ENCODE peak calls at places on chromosomes 13 and 19, in six cellular contexts. Z, C, B, T, Y and L are unnamed samples.

GRCh38 chr13:32427852-32428580 is at the start of gene N4BP2L1:
- DNase-seq in Z (peak; percentile 90), B (peak; percentile 63), T (no peak), C (peak; percentile 88), Y (peak; percentile 74), L (peak; percentile 80)

GRCh38 chr13:38685974-38686571 is 804 bp upstream of the FREM2 start:
- DNase-seq in C (no peak), Y (no peak), T (peak; percentile 56), B (no peak), Z (no peak), L (no peak)

GRCh38 chr13:90623318-90624011 is 724.0 kb upstream of the MIR17HG start:
- DNase-seq in C (no peak), Y (no peak), T (no peak), Z (no peak), B (no peak), L (no peak)

GRCh38 chr13:112176746-112177119 is 109.8 kb downstream of the SOX1 start:
- DNase-seq in Y (no peak), B (no peak), T (no peak), Z (no peak), C (no peak), L (no peak)

GRCh38 chr13:49958321-49958720 is 22.2 kb upstream of the SPRYD7 start:
- DNase-seq in T (no peak), Z (no peak), Y (no peak), C (no peak), B (no peak), L (no peak)

GRCh38 chr19:38569368-38569983 is 48.3 kb downstream of the MAP4K1 start:
- DNase-seq in C (no peak), B (no peak), T (no peak), Y (no peak), Z (no peak), L (no peak)

GRCh38 chr19:18745012-18745735 is 45.9 kb downstream of the COMP start:
- DNase-seq in T (no peak), B (no peak), Y (no peak), C (no peak), Z (no peak), L (no peak)

GRCh38 chr19:11480927-11481776 is at the start of gene ELAVL3:
- DNase-seq in Z (no peak), B (no peak), C (no peak), Y (no peak), T (no peak), L (no peak)

GRCh38 chr19:2150794-2151338 is 500 bp downstream of the AP3D1 start:
- DNase-seq in T (no peak), C (peak; percentile 26), Z (no peak), B (no peak), Y (peak; percentile 38), L (peak; percentile 27)

GRCh38 chr19:39444598-39445257 is 654 bp upstream of the SUPT5H start:
- DNase-seq in Y (no peak), T (no peak), B (no peak), C (no peak), Z (no peak), L (no peak)

GRCh38 chr19:39469036-39469435 is 11.6 kb upstream of the TIMM50 start:
- DNase-seq in T (no peak), Y (no peak), B (no peak), C (no peak), Z (no peak), L (no peak)

GRCh38 chr19:11116507-11116906 is 27.2 kb downstream of the LDLR start:
- DNase-seq in T (no peak), Z (no peak), B (no peak), C (no peak), Y (no peak), L (no peak)

GRCh38 chr13:71396149-71396548 is 470.9 kb downstream of the DACH1 start:
- DNase-seq in T (no peak), Z (no peak), Y (no peak), B (no peak), C (no peak), L (no peak)

GRCh38 chr13:100633461-100633860 is 41.1 kb downstream of the TMTC4 start:
- DNase-seq in Z (no peak), Y (no peak), B (no peak), C (no peak), T (no peak), L (no peak)

GRCh38 chr13:111460548-111461444 is 140.4 kb downstream of the TEX29 start:
- DNase-seq in T (no peak), C (no peak), B (no peak), Z (peak; percentile 26), Y (no peak), L (no peak)

GRCh38 chr13:79451500-79451962 is 29.4 kb upstream of the NDFIP2 start:
- DNase-seq in C (peak; percentile 21), Y (no peak), T (no peak), Z (peak; percentile 92), B (no peak), L (peak; percentile 90)

GRCh38 chr19:18809149-18809978 is 18.3 kb upstream of the COMP start:
- DNase-seq in Y (peak; percentile 65), B (peak; percentile 77), C (no peak), T (no peak), Z (no peak), L (no peak)

GRCh38 chr19:32104465-32105235 is 240.8 kb upstream of the ZNF507 start:
- DNase-seq in B (no peak), C (no peak), Y (no peak), T (no peak), Z (no peak), L (no peak)

GRCh38 chr19:35843676-35844481 is 8.4 kb downstream of the NPHS1 start:
- DNase-seq in C (no peak), T (no peak), Z (no peak), Y (no peak), B (no peak), L (no peak)

GRCh38 chr19:29850482-29850881 is 38.7 kb downstream of the CCNE1 start:
- DNase-seq in C (no peak), B (no peak), Z (no peak), Y (no peak), T (no peak), L (no peak)

GRCh38 chr13:72620874-72621273 is 106.6 kb downstream of the MZT1 start:
- DNase-seq in Z (no peak), T (no peak), B (no peak), Y (no peak), C (no peak), L (no peak)

GRCh38 chr19:3056454-3057016 is 5.8 kb downstream of the TLE5 start:
- DNase-seq in Y (no peak), B (no peak), Z (no peak), T (no peak), C (no peak), L (no peak)

GRCh38 chr13:50916701-50917184 is 7.2 kb downstream of the RNASEH2B start:
- DNase-seq in B (peak; percentile 11), C (peak; percentile 53), Y (no peak), T (no peak), Z (peak; percentile 67), L (no peak)

GRCh38 chr13:43883636-43884035 is 3.9 kb downstream of the LACC1 start:
- DNase-seq in Z (no peak), Y (no peak), C (no peak), T (no peak), B (no peak), L (no peak)

GRCh38 chr19:17605761-17606745 is 50.6 kb downstream of the COLGALT1 start:
- DNase-seq in Y (peak; percentile 76), Z (peak; percentile 10), C (peak; percentile 82), T (peak; percentile 93), B (peak; percentile 12), L (peak; percentile 80)

GRCh38 chr13:26785845-26786630 is 25.5 kb upstream of the GPR12 start:
- DNase-seq in Z (peak; percentile 80), B (no peak), Y (peak; percentile 46), T (no peak), C (peak; percentile 75), L (peak; percentile 34)

GRCh38 chr13:39451860-39452301 is 151.1 kb downstream of the LHFPL6 start:
- DNase-seq in Y (no peak), C (no peak), T (no peak), B (peak; percentile 38), Z (no peak), L (no peak)

GRCh38 chr13:24108615-24108965 is 51.9 kb upstream of the SPATA13 start:
- DNase-seq in B (no peak), T (no peak), Z (no peak), Y (no peak), C (no peak), L (no peak)

GRCh38 chr19:58261600-58261967 is 17.2 kb upstream of the ZNF8 start:
- DNase-seq in Y (no peak), B (no peak), T (no peak), C (no peak), Z (no peak), L (no peak)
- H3K9me3 ChIP-seq in Y (peaks cover 84% of the 10 kb centered on the region), B (peaks cover 84% of the 10 kb centered on the region), T (peaks cover 100% of the 10 kb centered on the region), C (peaks cover 4% of the 10 kb centered on the region), Z (peaks cover 94% of the 10 kb centered on the region), L (peaks cover 69% of the 10 kb centered on the region)

DNA sequence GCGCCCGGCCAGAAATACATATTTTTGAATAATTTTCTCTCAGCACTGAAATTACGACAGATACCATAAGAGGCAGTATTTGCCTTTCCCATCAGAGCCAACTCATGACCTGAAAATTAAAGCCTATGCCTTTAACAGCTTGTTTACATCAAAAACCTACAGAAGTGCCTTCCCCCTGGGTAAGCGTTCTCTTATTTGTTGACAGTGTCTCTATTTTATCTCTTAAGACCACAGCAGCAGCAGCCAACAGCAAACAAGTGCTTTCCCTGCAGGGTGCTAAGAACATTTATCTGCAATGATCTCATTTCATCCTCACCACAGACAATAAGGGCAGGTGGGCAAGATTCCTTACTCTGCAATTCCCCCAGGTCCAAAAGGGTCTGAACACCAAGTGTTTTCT is 6.0 kb downstream of the AKAP8L start:
- DNase-seq in B (no peak), T (no peak), Y (no peak), Z (no peak), C (no peak), L (no peak)
- H3K4me3 ChIP-seq in B (no peak overlapping the region), T (no peak overlapping the region), Y (no peak overlapping the region), Z (no peak overlapping the region), C (no peak overlapping the region), L (no peak overlapping the region)

DNA sequence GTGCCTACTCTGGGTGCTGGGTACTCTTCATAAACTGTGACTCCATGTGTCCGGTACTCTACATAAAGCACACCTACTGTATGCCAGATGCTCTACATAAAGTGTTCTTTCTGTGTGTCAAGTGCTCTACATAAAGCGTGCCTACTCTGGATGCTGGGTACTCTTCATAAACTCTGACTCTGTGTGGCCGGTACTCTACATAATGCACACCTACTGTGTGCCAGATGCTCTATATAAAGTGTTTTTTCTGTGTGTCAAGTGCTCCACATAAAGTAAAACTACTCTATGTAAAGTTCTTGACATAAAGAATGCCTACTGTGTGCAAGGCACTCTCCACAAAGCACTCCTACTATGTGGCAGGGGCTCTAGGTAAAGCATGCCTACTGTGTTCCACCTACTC is 1.8 kb upstream of the CYP4F11 start:
- DNase-seq in Z (no peak), C (no peak), Y (no peak), B (no peak), T (no peak), L (no peak)
- H3K9me3 ChIP-seq in Z (no peaks in the 10 kb centered on the region), C (no peaks in the 10 kb centered on the region), Y (peaks cover 12% of the 10 kb centered on the region), B (no peaks in the 10 kb centered on the region), T (peaks cover 3% of the 10 kb centered on the region), L (no peaks in the 10 kb centered on the region)

DNA sequence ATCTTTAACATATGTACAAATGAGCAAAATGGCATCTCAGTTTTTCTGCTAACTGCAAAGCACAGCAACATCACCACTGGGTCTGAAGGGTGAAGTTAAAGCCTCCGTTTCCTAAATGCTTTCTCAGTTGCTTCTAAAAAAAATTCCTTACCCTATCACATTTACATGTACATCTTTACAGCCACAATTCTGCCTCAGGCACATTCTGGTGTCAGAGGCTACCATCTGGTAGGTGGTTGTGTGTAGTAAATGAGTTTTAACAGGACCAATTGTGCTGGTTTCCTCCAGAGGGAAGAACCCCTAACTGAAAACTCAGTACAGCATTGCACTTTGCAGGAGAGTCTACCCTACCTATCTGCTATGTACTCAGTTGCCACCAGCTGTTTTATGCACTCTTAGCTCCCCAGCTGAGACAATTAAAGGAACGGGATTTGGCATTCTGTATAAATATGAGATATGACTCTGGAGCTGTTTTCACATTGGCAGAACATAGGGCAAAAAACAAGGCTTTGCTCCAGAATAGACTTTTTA is 1576.5 kb downstream of the PCDH9 start:
- DNase-seq in C (no peak), T (no peak), Z (no peak), B (no peak), Y (no peak), L (no peak)
- H3K4me3 ChIP-seq in C (no peak overlapping the region), T (no peak overlapping the region), Z (no peak overlapping the region), B (no peak overlapping the region), Y (no peak overlapping the region), L (no peak overlapping the region)